ENCODE peak calls at places on chromosomes 12 and 14, in ten cellular contexts. B, Q, T, N, O, G, U, F, I and S are unnamed samples.

GRCh38 chr12:47990351-47991105 is 13.7 kb downstream of the COL2A1 start:
- DNase-seq in B (no peak), Q (no peak), T (no peak), N (peak; percentile 12), O (no peak), G (no peak), U (peak; percentile 25), F (peak; percentile 35), I (no peak), S (peak; percentile 72)

GRCh38 chr14:106094654-106095189 is 568.3 kb downstream of the TMEM121 start:
- DNase-seq in B (peak; percentile 13), Q (no peak), T (no peak), N (no peak), O (no peak), G (peak; percentile 6), U (peak; percentile 1), F (no peak), I (no peak), S (no peak)

GRCh38 chr14:64763089-64763782 is 59.0 kb downstream of the PLEKHG3 start:
- DNase-seq in B (no peak), Q (no peak), T (no peak), N (no peak), O (no peak), G (no peak), U (no peak), F (no peak), I (no peak), S (no peak)

GRCh38 chr14:68669644-68670343 is 123.1 kb downstream of the ZFP36L1 start:
- DNase-seq in B (no peak), Q (no peak), T (no peak), N (no peak), O (no peak), G (no peak), U (peak; percentile 84), F (no peak), I (no peak), S (no peak)

GRCh38 chr14:49220492-49220891 is 365.7 kb downstream of the RPS29 start:
- DNase-seq in B (no peak), Q (no peak), T (no peak), N (no peak), O (no peak), G (no peak), U (no peak), F (no peak), I (no peak), S (no peak)

GRCh38 chr12:52280796-52281560 is 6.5 kb downstream of the KRT86 start:
- DNase-seq in B (peak; percentile 100), Q (peak; percentile 95), T (peak; percentile 91), N (peak; percentile 18), O (peak; percentile 99), G (peak; percentile 93), U (peak; percentile 99), F (peak; percentile 97), I (no peak), S (no peak)

GRCh38 chr12:29831173-29831572 is 47.4 kb upstream of the TMTC1 start:
- DNase-seq in B (no peak), Q (no peak), T (no peak), N (no peak), O (no peak), G (no peak), U (no peak), F (no peak), I (no peak), S (no peak)

GRCh38 chr12:43480591-43480990 is 71.4 kb downstream of the ADAMTS20 start:
- DNase-seq in B (no peak), Q (no peak), T (no peak), N (no peak), O (no peak), G (no peak), U (no peak), F (peak; percentile 0), I (no peak), S (no peak)

GRCh38 chr12:68476786-68477185 is 133.9 kb upstream of the RAP1B start:
- DNase-seq in B (no peak), Q (no peak), T (no peak), N (no peak), O (no peak), G (no peak), U (no peak), F (no peak), I (no peak), S (no peak)

GRCh38 chr12:119153477-119154434 is 25.0 kb upstream of the HSPB8 start:
- DNase-seq in B (peak; percentile 80), Q (peak; percentile 7), T (peak; percentile 61), N (no peak), O (peak; percentile 17), G (peak; percentile 67), U (peak; percentile 32), F (peak; percentile 17), I (peak; percentile 11), S (no peak)

GRCh38 chr12:117679776-117680175 is 289.0 kb downstream of the KSR2 start:
- DNase-seq in B (no peak), Q (no peak), T (no peak), N (no peak), O (peak; percentile 72), G (no peak), U (peak; percentile 71), F (no peak), I (no peak), S (no peak)

GRCh38 chr12:132907216-132907615 is 19.8 kb upstream of the CHFR start:
- DNase-seq in B (no peak), Q (no peak), T (peak; percentile 11), N (no peak), O (no peak), G (no peak), U (no peak), F (no peak), I (no peak), S (no peak)

GRCh38 chr12:53050426-53051057 is 677 bp downstream of the TNS2 start:
- DNase-seq in B (no peak), Q (no peak), T (no peak), N (no peak), O (no peak), G (no peak), U (no peak), F (no peak), I (peak; percentile 70), S (no peak)

GRCh38 chr12:43776498-43776897 is 17.7 kb downstream of the IRAK4 start:
- DNase-seq in B (peak; percentile 36), Q (peak; percentile 30), T (peak; percentile 39), N (no peak), O (peak; percentile 26), G (no peak), U (peak; percentile 46), F (peak; percentile 45), I (no peak), S (no peak)

GRCh38 chr12:644293-644639 is 19.0 kb downstream of the NINJ2 start:
- DNase-seq in B (no peak), Q (no peak), T (no peak), N (no peak), O (no peak), G (no peak), U (no peak), F (no peak), I (no peak), S (no peak)